ENCODE peak calls at places on chromosomes 5 and 9, in eight cellular contexts. X is H1, F is breast epithelium, N is kidney, Q is HCT116, K is MM.1S, J is spleen, Y is cardiac muscle cell. T is an unnamed sample. For H3K9me3, the result is how much of the 10 kb centered on the place peaks cover.

GRCh38 chr5:148454576-148454975 is 70.8 kb downstream of the FBXO38 start:
- DNase-seq in J (no peak), Q (no peak), X (no peak), Y (no peak), K (no peak), N (no peak), F (no peak), T (no peak)

GRCh38 chr5:148759101-148759500 is 67.3 kb upstream of the ADRB2 start:
- DNase-seq in Y (no peak), J (no peak), Q (no peak), K (no peak), X (no peak), N (no peak), F (no peak), T (no peak)

GRCh38 chr9:6272229-6272597 is 56.0 kb upstream of the TPD52L3 start:
- DNase-seq in N (no peak), F (no peak), Q (no peak), K (no peak), Y (peak), X (no peak), J (no peak), T (no peak)

GRCh38 chr9:33081128-33081851 is 4.8 kb upstream of the SMU1 start:
- DNase-seq in Y (peak), J (peak), X (peak), K (peak), F (no peak), N (no peak), Q (peak), T (peak)

GRCh38 chr9:115630126-115630840 is 512.3 kb upstream of the TNC start:
- DNase-seq in Y (no peak), J (no peak), X (no peak), Q (no peak), K (no peak), N (no peak), F (no peak), T (no peak)

GRCh38 chr9:91986248-91986647 is 36.2 kb upstream of the ROR2 start:
- DNase-seq in J (no peak), K (no peak), X (no peak), Y (no peak), N (no peak), F (no peak), Q (no peak), T (no peak)

GRCh38 chr5:73823508-73823925 is 197.5 kb downstream of the ARHGEF28 start:
- DNase-seq in X (no peak), J (no peak), Y (peak), N (no peak), K (no peak), F (no peak), Q (no peak), T (no peak)

GRCh38 chr5:72125931-72126620 is 18.8 kb downstream of the MAP1B start:
- DNase-seq in N (no peak), Q (no peak), K (no peak), Y (no peak), F (no peak), X (no peak), J (no peak), T (no peak)

GRCh38 chr9:129411501-129412175 is 209.3 kb downstream of the C9orf50 start:
- DNase-seq in N (peak), X (no peak), J (peak), K (no peak), Q (no peak), F (no peak), Y (no peak), T (peak)

GRCh38 chr9:34072868-34073590 is 24.3 kb upstream of the UBAP2 start:
- DNase-seq in J (no peak), F (no peak), K (no peak), X (no peak), Y (peak), Q (no peak), N (peak), T (peak)

GRCh38 chr9:77917800-77918199 is 113.8 kb downstream of the GNAQ start:
- DNase-seq in J (no peak), Y (no peak), F (no peak), N (no peak), Q (no peak), K (no peak), X (no peak), T (no peak)

GRCh38 chr5:112576298-112576925 is 157.3 kb upstream of the EPB41L4A start:
- DNase-seq in N (no peak), K (no peak), X (no peak), J (no peak), Y (peak), Q (no peak), F (no peak), T (no peak)

GRCh38 chr5:74641014-74641777 is 668 bp upstream of the ENC1 start:
- DNase-seq in X (no peak), Q (peak), K (peak), J (peak), F (peak), N (peak), Y (peak), T (peak)

GRCh38 chr9:68426755-68427154 is 70.3 kb downstream of the PGM5 start:
- DNase-seq in Y (no peak), Q (no peak), K (no peak), F (no peak), X (no peak), N (no peak), J (no peak), T (no peak)

GRCh38 chr5:78260771-78261170 is 33.7 kb downstream of the AP3B1 start:
- DNase-seq in X (no peak), K (no peak), N (no peak), Y (no peak), J (no peak), F (no peak), Q (no peak), T (no peak)

GRCh38 chr9:35771524-35771923 is 17.4 kb upstream of the MSMP start:
- DNase-seq in J (no peak), Y (peak), F (no peak), X (no peak), N (no peak), K (no peak), Q (no peak), T (no peak)

GRCh38 chr5:72949481-72949880 is 6.4 kb upstream of the FCHO2 start:
- DNase-seq in K (no peak), J (no peak), Q (no peak), F (no peak), Y (no peak), N (no peak), X (no peak), T (no peak)

GRCh38 chr9:120688758-120689157 is 25.5 kb downstream of the MEGF9 start:
- DNase-seq in K (no peak), N (no peak), F (no peak), Q (no peak), X (no peak), J (no peak), Y (no peak), T (no peak)

GRCh38 chr5:150178262-150178661 is 11.6 kb upstream of the SLC6A7 start:
- DNase-seq in Q (no peak), K (no peak), N (no peak), F (no peak), J (no peak), X (no peak), Y (no peak), T (no peak)

GRCh38 chr9:22148876-22149637 is 140.0 kb upstream of the CDKN2B start:
- DNase-seq in J (no peak), X (no peak), N (no peak), K (no peak), Q (no peak), Y (no peak), F (no peak), T (no peak)

GRCh38 chr5:89615839-89616518 is 733.0 kb upstream of the MEF2C start:
- DNase-seq in J (no peak), Y (no peak), N (no peak), Q (no peak), F (no peak), X (no peak), K (no peak), T (no peak)

GRCh38 chr9:76605271-76605670 is 146.3 kb downstream of the GCNT1 start:
- DNase-seq in K (no peak), Y (no peak), F (no peak), X (no peak), Q (no peak), N (no peak), J (no peak), T (no peak)

GRCh38 chr5:180371949-180372348 is 18.8 kb upstream of the GFPT2 start:
- DNase-seq in Q (no peak), N (no peak), F (no peak), K (no peak), J (no peak), X (no peak), Y (no peak), T (no peak)

GRCh38 chr5:55993628-55994501 is 898 bp downstream of the IL6ST start:
- DNase-seq in Y (no peak), N (no peak), Q (no peak), F (no peak), K (peak), X (no peak), J (no peak), T (no peak)

GRCh38 chr9:36744678-36745077 is 172.0 kb downstream of the MELK start:
- DNase-seq in N (no peak), F (no peak), Q (no peak), J (no peak), Y (no peak), K (no peak), X (no peak), T (no peak)

DNA sequence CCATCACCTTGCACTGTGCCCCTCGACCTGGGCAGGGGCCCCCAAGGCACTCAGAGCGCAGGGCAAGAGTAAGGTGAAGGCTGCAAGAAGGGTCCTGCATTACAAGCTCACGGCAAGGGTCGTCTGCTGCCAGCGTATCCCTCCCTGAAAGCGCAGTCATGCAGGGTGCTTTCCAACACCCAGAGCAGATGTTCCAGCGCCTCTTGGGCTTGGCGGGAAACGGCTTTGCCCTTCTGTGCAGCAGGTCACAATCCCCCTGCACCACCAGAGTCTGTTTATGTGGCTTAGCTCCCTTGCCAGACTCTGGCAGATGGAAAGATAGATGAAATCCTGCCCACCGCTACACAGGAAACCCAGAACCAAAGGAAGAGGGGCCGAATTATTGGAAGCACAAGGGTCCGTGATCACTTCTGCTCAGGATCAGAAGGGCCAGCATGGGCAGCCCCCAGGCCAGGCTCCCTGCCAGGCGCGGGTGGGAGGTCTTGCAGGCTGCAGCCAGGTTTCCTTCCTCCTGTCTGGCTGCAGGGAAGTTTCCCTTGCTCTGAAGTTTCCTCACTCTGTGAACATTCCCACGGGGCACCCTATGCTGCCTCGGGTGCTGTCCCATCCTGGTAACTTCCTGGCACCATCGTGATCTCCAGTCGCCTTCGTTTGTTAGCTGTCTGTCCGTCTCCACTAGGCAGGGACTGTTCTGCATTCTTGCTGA is 132.2 kb downstream of the ZNF354C start:
- DNase-seq in Q (no peak), X (no peak), F (no peak), N (peak), J (peak), Y (no peak), K (no peak), T (peak)
- H3K9me3 ChIP-seq in Q (under half), X (under half), F (under half), N (under half), J (under half), Y (under half), K (under half), T (under half)

GRCh38 chr5:96331210-96331609 is 101.8 kb downstream of the PCSK1 start:
- DNase-seq in N (no peak), K (no peak), J (no peak), Q (no peak), Y (peak), F (no peak), X (no peak), T (no peak)

GRCh38 chr5:96331681-96332361 is 101.2 kb downstream of the PCSK1 start:
- DNase-seq in K (no peak), F (no peak), J (no peak), X (no peak), N (no peak), Y (no peak), Q (no peak), T (no peak)

GRCh38 chr5:96332535-96333396 is 100.3 kb downstream of the PCSK1 start:
- DNase-seq in J (no peak), N (no peak), Q (no peak), Y (no peak), X (no peak), F (no peak), K (no peak), T (peak)

GRCh38 chr5:96335873-96336272 is 97.2 kb downstream of the PCSK1 start:
- DNase-seq in X (no peak), Y (no peak), N (no peak), F (no peak), K (no peak), Q (no peak), J (no peak), T (no peak)

GRCh38 chr5:96333397-96333790 is 99.7 kb downstream of the PCSK1 start:
- DNase-seq in J (no peak), Q (no peak), Y (no peak), F (no peak), N (no peak), K (no peak), X (no peak), T (no peak)
- H3K27ac ChIP-seq in J (no peak), Q (no peak), Y (no peak), F (no peak), N (no peak), K (no peak), X (no peak), T (peak)

GRCh38 chr5:97729938-97730337 is 546.9 kb upstream of the RIOK2 start:
- DNase-seq in F (no peak), X (no peak), K (no peak), J (no peak), Q (no peak), N (no peak), Y (no peak), T (no peak)

GRCh38 chr5:97728920-97729319 is 545.9 kb upstream of the RIOK2 start:
- DNase-seq in F (no peak), J (no peak), Q (no peak), K (no peak), Y (no peak), N (no peak), X (no peak), T (no peak)

DNA sequence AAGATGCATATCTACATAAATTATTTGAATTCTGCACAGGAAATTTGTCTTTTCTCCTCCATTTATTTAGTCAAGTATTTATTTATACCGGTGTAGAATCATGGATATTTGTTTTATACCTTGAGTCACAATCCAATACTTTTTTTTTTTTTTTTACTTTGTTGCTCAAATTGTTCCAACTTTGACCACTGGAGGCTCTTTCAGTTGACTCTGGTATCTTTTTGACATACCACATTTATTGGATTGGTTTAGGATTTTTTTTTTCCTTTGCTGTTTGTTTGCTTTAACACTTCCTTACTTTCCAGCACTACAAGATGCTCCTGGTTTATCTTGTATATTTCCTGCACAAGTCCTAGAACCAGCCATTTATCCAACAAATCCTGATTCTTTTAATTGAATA is 543.1 kb upstream of the RIOK2 start:
- DNase-seq in X (no peak), J (no peak), Q (no peak), K (no peak), N (no peak), F (no peak), Y (no peak), T (no peak)
- TF ChIP-seq CTCF in X (no peak), J (no peak), Q (peak), K (no peak), N (no peak), F (no peak), Y (no peak), T (no peak)

GRCh38 chr9:124532897-124533296 is 25.7 kb upstream of the NR5A1 start:
- DNase-seq in N (no peak), X (no peak), K (no peak), F (no peak), J (no peak), Y (no peak), Q (no peak), T (no peak)
- H3K9me3 ChIP-seq in N (under half), X (under half), K (under half), F (under half), J (under half), Y (under half), Q (under half), T (under half)

GRCh38 chr5:106423109-106423897 is 1247.4 kb downstream of the EFNA5 start:
- DNase-seq in J (peak), X (no peak), N (peak), F (no peak), Q (no peak), K (no peak), Y (no peak), T (no peak)
- H3K27ac ChIP-seq in J (no peak), X (no peak), N (no peak), F (no peak), Q (no peak), K (no peak), Y (no peak), T (no peak)

GRCh38 chr5:141475625-141476131 is at the start of gene PCDHGC3:
- DNase-seq in Q (no peak), J (peak), Y (peak), K (peak), F (peak), X (no peak), N (peak), T (peak)
- TF ChIP-seq CTCF in Q (no peak), J (peak), Y (peak), K (peak), F (peak), X (peak), N (peak), T (peak)

DNA sequence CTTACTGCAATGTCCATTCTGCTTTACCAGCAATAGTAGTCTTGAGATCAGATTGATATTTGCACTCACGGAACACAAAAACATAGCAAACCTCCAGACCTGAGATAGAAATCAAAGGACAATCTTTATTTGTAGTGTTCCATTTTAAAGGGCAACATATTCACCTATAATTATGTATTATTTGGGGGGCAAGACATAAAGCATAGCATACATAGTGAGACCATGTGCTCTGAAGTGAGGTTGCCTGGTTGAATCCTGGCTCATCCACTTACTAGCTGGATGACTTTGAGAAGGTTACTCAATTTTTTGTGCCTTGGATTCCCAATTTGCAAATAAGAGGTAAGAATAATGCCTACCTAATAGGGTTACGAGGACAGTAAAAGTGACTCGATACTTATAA is at the start of gene OR1B1:
- DNase-seq in F (no peak), Y (no peak), Q (no peak), X (no peak), K (no peak), J (no peak), N (no peak), T (no peak)
- H3K9me3 ChIP-seq in F (under half), Y (under half), Q (under half), X (half or more), K (under half), J (under half), N (under half), T (under half)

GRCh38 chr5:36740259-36740898 is 134.0 kb downstream of the SLC1A3 start:
- DNase-seq in Q (no peak), F (no peak), N (no peak), X (no peak), J (no peak), Y (peak), K (no peak), T (no peak)

GRCh38 chr5:36741138-36741537 is 134.7 kb downstream of the SLC1A3 start:
- DNase-seq in Y (peak), Q (no peak), N (no peak), K (no peak), J (no peak), X (no peak), F (peak), T (no peak)

GRCh38 chr5:36744678-36745659 is 131.6 kb upstream of the NIPBL start:
- DNase-seq in F (peak), Y (peak), J (peak), N (peak), Q (peak), X (peak), K (peak), T (peak)

GRCh38 chr5:36739751-36740221 is 133.4 kb downstream of the SLC1A3 start:
- DNase-seq in Q (peak), Y (peak), X (peak), K (peak), N (no peak), J (no peak), F (peak), T (peak)

DNA sequence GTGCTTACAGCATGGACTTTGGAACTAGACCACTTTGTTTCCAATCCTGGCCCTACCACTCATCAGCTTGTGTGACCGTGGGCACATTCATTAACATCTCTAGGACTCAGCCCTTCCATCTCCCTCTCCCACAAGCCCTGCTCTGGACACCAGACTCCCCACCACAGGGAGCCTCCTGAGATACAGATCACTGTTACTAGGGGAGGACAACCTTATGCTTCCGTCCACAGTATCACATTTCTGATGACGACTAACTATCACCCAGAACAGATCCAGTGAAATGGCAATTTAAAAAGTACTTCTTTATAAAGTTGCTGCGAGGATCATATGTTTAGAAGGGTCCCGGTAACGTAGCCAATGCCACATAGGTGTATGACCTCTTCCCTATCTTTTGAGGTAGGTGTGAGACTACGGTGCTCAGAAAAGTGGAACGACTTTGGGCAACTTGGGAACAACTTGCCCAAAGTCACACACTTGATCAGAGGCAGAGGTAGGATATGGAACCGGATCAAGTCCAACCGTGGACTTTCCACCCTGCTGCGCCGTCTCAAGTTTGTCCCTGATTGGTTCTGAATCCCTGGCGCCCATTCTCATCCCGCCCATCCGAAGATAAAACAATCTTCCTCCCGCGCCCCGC is 132.4 kb upstream of the NIPBL start:
- DNase-seq in F (no peak), Q (no peak), N (no peak), X (no peak), K (no peak), Y (no peak), J (no peak), T (peak)
- H3K27ac ChIP-seq in F (peak), Q (peak), N (peak), X (no peak), K (peak), Y (no peak), J (no peak), T (no peak)

DNA sequence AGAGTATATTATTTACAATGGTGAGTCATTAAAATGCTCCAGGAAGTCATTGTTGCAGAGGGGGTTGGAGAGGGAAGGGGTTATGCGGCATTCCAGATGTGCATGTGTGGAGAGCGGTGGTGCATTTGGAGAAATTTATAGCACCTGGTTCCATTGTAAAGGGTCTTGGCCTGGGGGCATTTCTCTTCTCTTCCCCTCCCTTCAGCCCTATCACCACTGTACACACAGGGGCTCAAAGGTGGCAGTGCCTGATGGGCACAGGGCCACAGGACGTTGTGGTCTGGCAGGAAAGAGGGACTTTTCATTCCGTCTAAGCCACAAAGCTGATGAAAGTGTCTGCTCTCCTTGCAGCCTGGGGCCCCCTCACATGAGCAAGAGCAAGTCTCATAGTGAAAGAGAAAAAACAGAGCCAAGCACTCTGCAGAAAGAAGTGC is 442.4 kb upstream of the ZNF462 start:
- DNase-seq in F (no peak), K (peak), Y (peak), N (no peak), X (no peak), J (no peak), Q (no peak), T (no peak)
- TF ChIP-seq CTCF in F (no peak), K (no peak), Y (no peak), N (no peak), X (no peak), J (no peak), Q (no peak), T (no peak)

T was measured in right lobe of liver.